ENCODE peak calls at places on chromosomes 12 and 14, in eight cellular contexts. One of them, this sample, is unnamed.

GRCh38 chr14:34222122-34222521 is 239.9 kb downstream of the SPTSSA start:
- DNase-seq in A172: no peak
- DNase-seq in lower leg skin: no peak
- DNase-seq in keratinocyte: no peak
- DNase-seq in right lobe of liver: no peak
- DNase-seq in heart right ventricle: no peak
- DNase-seq in amniotic stem cell: no peak
- DNase-seq in cardiac fibroblast: no peak
- DNase-seq in this sample: no peak

GRCh38 chr12:20370001-20370381 is 1.7 kb downstream of the PDE3A start:
- DNase-seq in keratinocyte: no peak
- DNase-seq in A172: no peak
- DNase-seq in heart right ventricle: peak
- DNase-seq in lower leg skin: no peak
- DNase-seq in amniotic stem cell: no peak
- DNase-seq in right lobe of liver: peak
- DNase-seq in cardiac fibroblast: peak
- DNase-seq in this sample: no peak

GRCh38 chr12:93425736-93426363 is 15.9 kb downstream of the UBE2N start:
- DNase-seq in right lobe of liver: no peak
- DNase-seq in keratinocyte: no peak
- DNase-seq in heart right ventricle: no peak
- DNase-seq in A172: no peak
- DNase-seq in cardiac fibroblast: no peak
- DNase-seq in amniotic stem cell: no peak
- DNase-seq in lower leg skin: no peak
- DNase-seq in this sample: no peak

GRCh38 chr12:117718559-117718958 is 250.2 kb downstream of the KSR2 start:
- DNase-seq in lower leg skin: no peak
- DNase-seq in right lobe of liver: no peak
- DNase-seq in amniotic stem cell: no peak
- DNase-seq in keratinocyte: no peak
- DNase-seq in heart right ventricle: peak
- DNase-seq in cardiac fibroblast: no peak
- DNase-seq in A172: no peak
- DNase-seq in this sample: no peak

GRCh38 chr12:55724226-55724939 is 4.2 kb downstream of the RDH5 start:
- DNase-seq in amniotic stem cell: no peak
- DNase-seq in lower leg skin: peak
- DNase-seq in keratinocyte: no peak
- DNase-seq in right lobe of liver: no peak
- DNase-seq in heart right ventricle: no peak
- DNase-seq in A172: no peak
- DNase-seq in cardiac fibroblast: peak
- DNase-seq in this sample: peak

GRCh38 chr14:56959869-56960268 is 149.6 kb upstream of the OTX2 start:
- DNase-seq in keratinocyte: no peak
- DNase-seq in A172: no peak
- DNase-seq in lower leg skin: no peak
- DNase-seq in amniotic stem cell: no peak
- DNase-seq in cardiac fibroblast: no peak
- DNase-seq in heart right ventricle: no peak
- DNase-seq in right lobe of liver: no peak
- DNase-seq in this sample: peak

GRCh38 chr14:86257973-86258372 is 728.0 kb downstream of the FLRT2 start:
- DNase-seq in cardiac fibroblast: no peak
- DNase-seq in keratinocyte: no peak
- DNase-seq in A172: no peak
- DNase-seq in right lobe of liver: no peak
- DNase-seq in heart right ventricle: no peak
- DNase-seq in amniotic stem cell: no peak
- DNase-seq in lower leg skin: no peak
- DNase-seq in this sample: no peak

GRCh38 chr12:103811791-103812190 is 29.2 kb downstream of the NT5DC3 start:
- DNase-seq in cardiac fibroblast: no peak
- DNase-seq in A172: no peak
- DNase-seq in lower leg skin: no peak
- DNase-seq in right lobe of liver: no peak
- DNase-seq in amniotic stem cell: no peak
- DNase-seq in heart right ventricle: no peak
- DNase-seq in keratinocyte: no peak
- DNase-seq in this sample: no peak

GRCh38 chr14:21063479-21063878 is 5.9 kb downstream of the RNASE8 start:
- DNase-seq in A172: peak
- DNase-seq in keratinocyte: no peak
- DNase-seq in amniotic stem cell: no peak
- DNase-seq in heart right ventricle: no peak
- DNase-seq in right lobe of liver: no peak
- DNase-seq in cardiac fibroblast: peak
- DNase-seq in lower leg skin: no peak
- DNase-seq in this sample: no peak